ENCODE peak calls at places on chromosomes 6 and 20, in six cellular contexts. P, Y, C, X, O and B are unnamed samples.

GRCh38 chr6:129448965-129449364 is 261.0 kb downstream of the ARHGAP18 start:
- ATAC-seq in P (no peak), Y (no peak), C (no peak), X (no peak), O (peak), B (no peak)

GRCh38 chr20:1327241-1327653 is 1.7 kb downstream of the SDCBP2 start:
- ATAC-seq in P (no peak), Y (peak), C (no peak), X (peak), O (peak), B (no peak)

GRCh38 chr6:34044945-34045595 is 100.8 kb downstream of the GRM4 start:
- ATAC-seq in P (no peak), Y (no peak), C (no peak), X (no peak), O (peak), B (peak)

GRCh38 chr6:132973556-132973993 is 159.2 kb downstream of the RPS12 start:
- ATAC-seq in P (no peak), Y (no peak), C (no peak), X (no peak), O (no peak), B (no peak)

GRCh38 chr6:101413773-101414172 is 20.3 kb downstream of the GRIK2 start:
- ATAC-seq in P (no peak), Y (no peak), C (no peak), X (no peak), O (no peak), B (no peak)

GRCh38 chr20:64180673-64181072 is 16.4 kb downstream of the MYT1 start:
- ATAC-seq in P (no peak), Y (no peak), C (no peak), X (no peak), O (no peak), B (no peak)

GRCh38 chr6:166341915-166342292 is 441 bp downstream of the SFT2D1 start:
- ATAC-seq in P (peak), Y (peak), C (peak), X (peak), O (peak), B (no peak)

GRCh38 chr20:41051426-41051825 is 22.8 kb downstream of the TOP1 start:
- ATAC-seq in P (peak), Y (peak), C (no peak), X (peak), O (no peak), B (no peak)

GRCh38 chr6:108068618-108069017 is 5.9 kb downstream of the OSTM1 start:
- ATAC-seq in P (no peak), Y (no peak), C (no peak), X (no peak), O (peak), B (no peak)

GRCh38 chr20:23147964-23148720 is 62.0 kb upstream of the CD93 start:
- ATAC-seq in P (peak), Y (peak), C (peak), X (peak), O (peak), B (peak)
- TF ChIP-seq EP300 in P (peak), Y (no peak), C (no peak), X (peak), O (no peak), B (no peak)

GRCh38 chr6:30259140-30260035 is 46.2 kb upstream of the TRIM26 start:
- ATAC-seq in P (no peak), Y (peak), C (peak), X (peak), O (peak), B (peak)

GRCh38 chr6:30258204-30258603 is 45.0 kb upstream of the TRIM26 start:
- ATAC-seq in P (no peak), Y (no peak), C (no peak), X (no peak), O (no peak), B (no peak)

GRCh38 chr6:30263734-30264133 is 50.5 kb upstream of the TRIM26 start:
- ATAC-seq in P (no peak), Y (no peak), C (no peak), X (peak), O (no peak), B (no peak)

GRCh38 chr6:30264731-30265130 is 51.5 kb upstream of the TRIM26 start:
- ATAC-seq in P (no peak), Y (no peak), C (no peak), X (peak), O (no peak), B (no peak)

DNA sequence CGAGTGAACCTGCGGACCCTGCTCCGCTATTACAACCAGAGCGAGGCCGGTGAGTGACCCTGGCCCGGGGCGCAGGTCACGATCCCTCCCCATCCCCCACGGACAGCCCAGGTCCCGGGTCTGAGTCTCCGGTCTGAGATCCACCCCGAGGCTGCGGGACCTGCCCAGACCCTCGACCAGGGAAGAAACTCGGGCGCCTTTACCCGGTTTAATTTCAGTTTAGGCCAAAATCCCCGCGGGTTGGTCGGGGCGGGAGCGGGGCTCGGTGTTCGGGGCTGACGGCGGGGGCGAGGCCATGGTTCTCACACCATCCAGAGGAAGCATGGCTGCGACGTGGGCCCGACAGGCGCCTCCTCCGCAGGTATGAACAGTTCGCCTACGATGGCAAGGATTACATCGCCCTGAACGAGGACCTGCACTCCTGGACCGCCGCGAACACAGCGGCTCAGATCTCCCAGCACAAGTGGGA is 46.9 kb upstream of the TRIM26 start:
- ATAC-seq in P (no peak), Y (no peak), C (peak), X (peak), O (peak), B (peak)
- H3K4me3 ChIP-seq in P (no peak), Y (peak), C (peak), X (peak), O (peak), B (peak)

DNA sequence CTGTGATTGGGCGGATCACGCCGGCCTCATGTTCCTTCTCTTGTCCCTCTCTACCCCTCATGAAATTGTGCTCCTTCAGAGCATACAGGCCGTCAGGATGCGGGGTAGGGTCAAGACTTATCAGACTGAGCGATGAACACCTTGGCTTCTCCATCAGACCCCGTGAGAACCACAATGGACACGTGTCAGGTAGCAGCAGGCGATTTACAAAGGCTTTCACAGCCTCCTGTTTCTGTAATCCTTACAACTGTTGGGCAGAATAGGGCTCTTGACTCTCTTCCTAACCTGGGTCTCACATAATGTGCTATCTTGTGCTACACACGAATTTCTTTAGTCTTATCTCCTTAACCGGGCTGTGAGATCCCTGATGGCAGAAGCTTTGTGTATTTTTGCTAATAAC is 122.8 kb upstream of the SLC22A23 start:
- ATAC-seq in P (peak), Y (no peak), C (no peak), X (no peak), O (no peak), B (no peak)
- TF ChIP-seq POLR2A in P (no peak), Y (no peak), C (no peak), X (no peak), O (no peak), B (no peak)

DNA sequence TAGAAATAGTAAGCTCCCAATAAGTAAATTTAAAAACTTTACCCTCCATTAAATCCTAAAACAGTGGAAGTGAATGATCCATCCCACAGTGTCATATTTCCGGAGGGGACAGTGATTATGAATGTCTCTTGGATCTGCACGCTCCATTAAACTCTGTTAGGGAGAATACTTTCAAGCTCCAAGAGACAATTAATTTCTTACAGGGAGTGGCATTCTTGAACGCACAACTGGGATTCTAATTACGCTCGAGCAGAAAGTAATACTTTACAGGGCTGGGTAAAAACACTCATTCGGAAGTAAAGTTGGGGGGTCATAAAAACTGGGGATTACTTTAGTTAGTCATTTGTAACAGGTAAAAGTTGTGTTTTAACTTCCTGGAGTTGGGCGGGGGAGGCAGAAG is 151.8 kb downstream of the ZFP64 start:
- ATAC-seq in P (no peak), Y (no peak), C (no peak), X (no peak), O (no peak), B (no peak)
- TF ChIP-seq EP300 in P (no peak), Y (no peak), C (no peak), X (no peak), O (no peak), B (no peak)

DNA sequence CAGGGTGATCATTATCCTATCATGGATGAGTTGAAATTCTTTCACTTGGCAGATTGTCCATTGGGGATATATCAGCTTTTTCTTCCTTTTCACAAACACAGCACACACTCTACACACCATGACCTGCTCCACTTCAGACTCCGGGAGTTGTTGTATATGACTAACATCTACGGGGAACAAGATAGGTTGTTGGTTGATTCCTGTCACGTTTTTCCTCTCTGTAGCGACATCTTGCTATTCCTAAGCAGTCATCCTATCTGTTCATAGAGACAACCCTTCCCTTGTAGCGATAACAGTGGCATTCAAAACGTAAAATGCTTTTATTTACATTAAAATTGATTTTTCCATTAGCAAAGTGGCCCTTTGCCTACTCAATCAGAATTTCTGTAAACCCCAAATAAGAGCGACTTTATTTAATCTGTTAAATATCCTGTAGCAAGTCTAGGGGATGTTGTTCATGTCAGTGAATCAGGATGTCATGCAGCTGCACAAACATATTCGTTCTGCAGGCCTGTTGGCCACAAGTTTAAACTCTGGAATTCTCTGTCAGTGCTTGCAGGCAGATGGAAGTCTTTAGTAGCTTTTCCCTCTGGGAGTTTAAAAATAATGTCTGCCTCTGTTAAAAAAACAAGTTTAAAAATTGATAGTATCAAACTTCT is 23.0 kb downstream of the PHACTR2 start:
- ATAC-seq in P (no peak), Y (no peak), C (no peak), X (peak), O (no peak), B (no peak)
- H3K4me3 ChIP-seq in P (no peak), Y (no peak), C (no peak), X (no peak), O (no peak), B (no peak)

GRCh38 chr6:32127409-32127716 is 683 bp downstream of the ATF6B start:
- ATAC-seq in P (no peak), Y (no peak), C (no peak), X (no peak), O (peak), B (no peak)
- TF ChIP-seq POLR2A in P (no peak), Y (no peak), C (no peak), X (no peak), O (no peak), B (no peak)